ENCODE peak calls at places on chromosome 18, in nine cellular contexts. S is NT2/D1, Q is GM06990, L is upper lobe of right lung, A is lung, Z is SJSA1, I is left lung, T is transverse colon, C is fibroblast of mammary gland. X is an unnamed sample.

GRCh38 chr18:45412577-45412976 is 202.7 kb upstream of the SLC14A2 start:
- DNase-seq in S (no peak), Q (no peak), L (no peak), A (no peak), Z (no peak), I (no peak), T (no peak), C (peak; percentile 31), X (no peak)

GRCh38 chr18:54712315-54712714 is 116.0 kb upstream of the RAB27B start:
- DNase-seq in S (no peak), Q (no peak), L (no peak), A (no peak), Z (no peak), I (no peak), T (peak; percentile 56), C (peak; percentile 88), X (peak; percentile 76)

GRCh38 chr18:46481847-46482245 is 175.2 kb downstream of the LOXHD1 start:
- DNase-seq in S (no peak), Q (no peak), L (no peak), A (no peak), Z (no peak), I (no peak), T (no peak), C (peak; percentile 40), X (peak; percentile 25)

GRCh38 chr18:63071566-63072175 is 247.9 kb downstream of the BCL2 start:
- DNase-seq in S (no peak), Q (no peak), L (no peak), A (no peak), Z (no peak), I (no peak), T (no peak), C (no peak), X (no peak)

GRCh38 chr18:50967714-50968661 is at the start of gene ELAC1:
- DNase-seq in S (peak; percentile 30), Q (peak; percentile 89), L (peak; percentile 91), A (peak; percentile 77), Z (peak; percentile 77), I (peak; percentile 95), T (peak; percentile 81), C (peak; percentile 72), X (peak; percentile 68)

GRCh38 chr18:13427354-13427753 is 208.8 kb downstream of the LDLRAD4 start:
- DNase-seq in S (no peak), Q (no peak), L (no peak), A (no peak), Z (no peak), I (no peak), T (no peak), C (no peak), X (no peak)

GRCh38 chr18:57397440-57397839 is 37.7 kb upstream of the ONECUT2 start:
- DNase-seq in S (no peak), Q (no peak), L (no peak), A (no peak), Z (no peak), I (no peak), T (no peak), C (peak; percentile 15), X (peak; percentile 48)

GRCh38 chr18:76363451-76364120 is 131.5 kb downstream of the ZNF516 start:
- DNase-seq in S (no peak), Q (no peak), L (no peak), A (no peak), Z (no peak), I (no peak), T (no peak), C (peak; percentile 64), X (peak; percentile 69)

GRCh38 chr18:12014091-12014490 is 32.8 kb downstream of the IMPA2 start:
- DNase-seq in S (no peak), Q (no peak), L (no peak), A (no peak), Z (no peak), I (no peak), T (no peak), C (no peak), X (no peak)

GRCh38 chr18:35590935-35591334 is 9.4 kb downstream of the GALNT1 start:
- DNase-seq in S (no peak), Q (no peak), L (no peak), A (no peak), Z (no peak), I (no peak), T (no peak), C (no peak), X (no peak)

DNA sequence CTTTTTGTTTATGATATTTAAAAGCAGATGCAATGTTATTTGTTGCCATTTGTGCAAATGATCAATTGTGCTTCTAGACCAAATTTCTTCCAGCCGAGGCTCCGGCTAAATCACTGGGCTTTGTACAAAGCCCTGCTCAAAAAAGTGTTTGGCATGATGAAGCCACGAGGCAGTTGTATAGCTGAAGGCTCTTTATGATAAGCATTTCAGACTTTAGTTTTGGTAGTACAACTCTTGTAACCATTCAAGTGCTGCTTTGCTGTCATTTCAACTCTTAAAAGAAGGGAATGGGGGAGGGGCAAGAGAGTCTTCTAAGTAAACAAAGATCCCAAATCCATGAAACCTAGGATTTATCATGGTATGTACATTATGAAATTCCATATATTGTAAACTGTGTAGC is 3.3 kb upstream of the ZNF532 start:
- DNase-seq in S (no peak), Q (no peak), L (no peak), A (no peak), Z (no peak), I (no peak), T (no peak), C (no peak), X (no peak)
- H3K4me3 ChIP-seq in S (no peak overlapping the region), Q (no peak overlapping the region), L (no peak overlapping the region), A (no peak overlapping the region), Z (no peak overlapping the region), I (no peak overlapping the region), T (no peak overlapping the region), C (no peak overlapping the region), X (no peak overlapping the region)

DNA sequence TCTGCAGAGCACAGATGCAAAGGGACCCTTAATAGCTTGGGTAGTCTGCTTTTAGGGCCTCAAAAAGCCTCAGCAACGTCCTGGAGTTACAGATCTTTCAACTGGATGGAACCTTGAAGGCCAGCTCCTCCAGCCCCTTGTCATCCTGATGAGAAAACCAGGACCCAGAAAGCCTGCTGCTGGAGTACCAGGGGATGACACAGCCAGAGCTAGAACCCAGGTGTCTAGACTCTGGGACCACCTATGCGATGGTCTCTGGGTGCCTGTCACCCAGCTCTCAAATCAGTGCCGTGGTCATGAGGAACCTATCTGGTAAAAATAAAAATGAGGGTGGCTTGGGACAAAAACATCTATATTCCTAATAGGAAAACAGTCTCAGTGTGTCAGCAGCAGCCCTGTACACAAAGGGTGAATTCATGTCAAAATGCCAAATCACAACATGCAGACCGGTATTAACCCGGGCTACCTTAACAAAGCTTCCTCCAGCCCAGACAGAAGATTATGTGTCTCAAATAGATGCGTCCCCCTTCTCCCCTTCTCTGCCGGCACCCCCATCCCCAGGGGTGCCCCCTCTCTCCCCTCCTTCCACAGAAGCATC is 28.5 kb downstream of the SMAD7 start:
- DNase-seq in S (no peak), Q (no peak), L (no peak), A (no peak), Z (no peak), I (no peak), T (no peak), C (no peak), X (no peak)
- H3K4me3 ChIP-seq in S (no peak overlapping the region), Q (no peak overlapping the region), L (peak overlapping the region; percentile 44), A (no peak overlapping the region), Z (no peak overlapping the region), I (peak overlapping the region; percentile 30), T (peak overlapping the region; percentile 16), C (peak overlapping the region; percentile 13), X (no peak overlapping the region)

GRCh38 chr18:74622079-74622478 is 24.4 kb downstream of the ZNF407 start:
- DNase-seq in S (no peak), Q (no peak), L (no peak), A (no peak), Z (no peak), I (no peak), T (no peak), C (no peak), X (no peak)

GRCh38 chr18:74611791-74612190 is 14.1 kb downstream of the ZNF407 start:
- DNase-seq in S (no peak), Q (no peak), L (no peak), A (no peak), Z (no peak), I (no peak), T (no peak), C (no peak), X (no peak)

GRCh38 chr18:74616494-74616893 is 18.8 kb downstream of the ZNF407 start:
- DNase-seq in S (no peak), Q (no peak), L (no peak), A (no peak), Z (no peak), I (no peak), T (no peak), C (no peak), X (no peak)

GRCh38 chr18:74613390-74613789 is 15.7 kb downstream of the ZNF407 start:
- DNase-seq in S (no peak), Q (no peak), L (no peak), A (no peak), Z (no peak), I (no peak), T (no peak), C (no peak), X (no peak)

GRCh38 chr18:74617486-74617885 is 19.8 kb downstream of the ZNF407 start:
- DNase-seq in S (no peak), Q (no peak), L (no peak), A (no peak), Z (no peak), I (no peak), T (no peak), C (no peak), X (no peak)
- H3K4me3 ChIP-seq in S (no peak overlapping the region), Q (no peak overlapping the region), L (no peak overlapping the region), A (no peak overlapping the region), Z (no peak overlapping the region), I (no peak overlapping the region), T (no peak overlapping the region), C (no peak overlapping the region), X (no peak overlapping the region)

DNA sequence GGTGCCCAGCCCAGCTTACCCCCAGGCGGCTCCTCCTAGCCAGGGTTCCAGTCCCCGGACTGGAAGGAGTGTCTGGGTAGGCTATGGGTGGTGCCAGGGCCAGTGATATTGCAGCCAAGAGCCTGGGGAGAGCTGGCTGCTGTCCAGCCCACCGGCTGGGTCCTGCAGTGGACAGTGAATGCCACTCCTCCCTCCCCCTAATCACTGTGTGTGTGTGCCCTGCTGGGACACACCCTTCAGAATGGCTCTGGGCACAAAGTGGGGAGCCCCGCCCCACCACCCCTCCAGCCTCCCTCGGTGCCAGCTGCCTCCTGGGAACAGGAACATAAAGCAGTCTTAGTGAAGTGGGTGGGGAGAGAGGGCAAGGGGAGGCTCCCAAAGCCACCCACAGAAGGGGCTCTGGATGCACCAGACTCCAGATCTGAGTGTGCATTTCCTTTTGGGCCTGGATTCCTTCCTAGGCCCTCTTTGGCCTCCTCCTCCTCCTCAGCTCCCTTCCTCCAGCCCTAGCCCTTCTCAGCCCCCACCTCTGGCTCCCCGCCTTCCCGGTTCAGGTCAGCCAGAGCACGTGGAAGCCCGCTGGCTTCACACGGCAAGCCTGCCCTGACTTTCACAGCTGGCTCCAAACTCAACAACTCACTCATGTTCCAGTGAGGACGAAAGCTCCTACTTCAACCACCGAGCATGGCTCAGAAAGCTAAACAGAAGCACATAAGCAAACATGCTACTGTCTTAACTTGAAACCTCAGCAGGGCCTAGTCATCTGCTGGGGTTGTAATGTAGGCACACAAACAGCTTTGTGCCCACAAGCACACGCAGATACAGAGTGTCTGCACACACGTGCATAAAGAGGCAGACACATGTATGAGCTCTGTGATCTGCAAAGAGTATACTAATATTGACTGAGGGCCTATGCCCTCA is 209.2 kb upstream of the SMAD2 start:
- DNase-seq in S (no peak), Q (no peak), L (peak; percentile 82), A (peak; percentile 70), Z (no peak), I (peak; percentile 83), T (peak; percentile 93), C (no peak), X (no peak)
- H3K4me3 ChIP-seq in S (no peak overlapping the region), Q (no peak overlapping the region), L (no peak overlapping the region), A (no peak overlapping the region), Z (no peak overlapping the region), I (no peak overlapping the region), T (no peak overlapping the region), C (no peak overlapping the region), X (no peak overlapping the region)

GRCh38 chr18:47928466-47928865 is 2.0 kb downstream of the SMAD2 start:
- DNase-seq in S (no peak), Q (no peak), L (no peak), A (no peak), Z (no peak), I (no peak), T (no peak), C (peak; percentile 7), X (peak; percentile 39)
- H3K4me3 ChIP-seq in S (peak overlapping the region; percentile 75), Q (peak overlapping the region; percentile 90), L (peak overlapping the region; percentile 85), A (no peak overlapping the region), Z (peak overlapping the region; percentile 88), I (peak overlapping the region; percentile 84), T (peak overlapping the region; percentile 9), C (no peak overlapping the region), X (peak overlapping the region; percentile 82)